ENCODE peak calls at places on chromosome 4, in eight cellular contexts. H is fibroblast of lung, G is heart right ventricle, N is coronary artery, D is stomach, V is A549, E is colonic mucosa, M is thyroid gland. L is an unnamed sample.

GRCh38 chr4:6372649-6373525 is 99.5 kb downstream of the PPP2R2C start:
- DNase-seq in V (peak), G (no peak), H (peak), N (no peak), D (no peak), M (no peak), E (no peak), L (no peak)

GRCh38 chr4:92121099-92121498 is 182.7 kb upstream of the GRID2 start:
- DNase-seq in G (no peak), M (peak), D (peak), H (peak), N (no peak), V (no peak), E (no peak), L (no peak)

GRCh38 chr4:84215218-84215617 is 283.9 kb downstream of the NKX6-1 start:
- DNase-seq in E (no peak), V (no peak), D (no peak), N (no peak), H (no peak), G (no peak), M (no peak), L (no peak)

GRCh38 chr4:22233257-22233656 is 282.6 kb downstream of the ADGRA3 start:
- DNase-seq in D (no peak), N (no peak), M (no peak), G (no peak), E (no peak), H (no peak), V (no peak), L (no peak)

GRCh38 chr4:39502034-39502658 is 25.1 kb downstream of the UGDH start:
- DNase-seq in N (no peak), V (no peak), M (no peak), G (no peak), D (no peak), E (no peak), H (peak), L (no peak)

GRCh38 chr4:40718571-40718970 is 31.2 kb upstream of the NSUN7 start:
- DNase-seq in E (peak), H (no peak), G (no peak), M (peak), N (no peak), V (no peak), D (peak), L (no peak)

GRCh38 chr4:124711469-124712416 is 789 bp downstream of the ANKRD50 start:
- DNase-seq in M (peak), N (no peak), V (peak), D (peak), G (no peak), H (peak), E (peak), L (no peak)

GRCh38 chr4:40321671-40322131 is 13.4 kb upstream of the CHRNA9 start:
- DNase-seq in N (no peak), D (no peak), E (no peak), V (no peak), M (no peak), H (peak), G (no peak), L (no peak)

GRCh38 chr4:147760176-147760575 is 28.3 kb downstream of the ARHGAP10 start:
- DNase-seq in V (no peak), G (no peak), E (no peak), D (peak), M (no peak), H (no peak), N (no peak), L (no peak)

GRCh38 chr4:121514443-121514842 is 133.6 kb upstream of the QRFPR start:
- DNase-seq in E (no peak), M (no peak), V (no peak), H (no peak), D (no peak), N (no peak), G (no peak), L (no peak)
- TF ChIP-seq CTCF in E (no peak), M (no peak), V (no peak), H (no peak), D (no peak), N (no peak), G (no peak), L (no peak)

DNA sequence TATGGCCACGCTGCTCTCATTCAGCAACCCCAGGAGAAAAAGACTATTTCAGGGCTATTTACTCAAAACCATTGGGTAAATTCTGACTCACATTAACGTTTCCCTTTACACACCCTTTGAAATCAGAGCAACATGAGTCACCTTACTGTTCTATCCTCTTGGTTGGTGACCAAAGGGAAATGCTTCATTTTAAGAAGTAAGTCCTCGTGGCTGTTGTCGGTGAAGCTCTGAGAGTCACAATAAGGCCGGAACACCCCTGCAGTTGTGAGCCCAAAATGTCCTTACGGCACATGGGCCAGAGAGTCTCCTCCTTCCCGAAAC is 56.3 kb upstream of the SPRY1 start:
- DNase-seq in E (no peak), V (peak), G (no peak), D (no peak), N (no peak), M (no peak), H (peak), L (no peak)
- H3K27ac ChIP-seq in E (no peak), V (peak), G (peak), D (peak), N (no peak), M (no peak), H (peak), L (peak)

DNA sequence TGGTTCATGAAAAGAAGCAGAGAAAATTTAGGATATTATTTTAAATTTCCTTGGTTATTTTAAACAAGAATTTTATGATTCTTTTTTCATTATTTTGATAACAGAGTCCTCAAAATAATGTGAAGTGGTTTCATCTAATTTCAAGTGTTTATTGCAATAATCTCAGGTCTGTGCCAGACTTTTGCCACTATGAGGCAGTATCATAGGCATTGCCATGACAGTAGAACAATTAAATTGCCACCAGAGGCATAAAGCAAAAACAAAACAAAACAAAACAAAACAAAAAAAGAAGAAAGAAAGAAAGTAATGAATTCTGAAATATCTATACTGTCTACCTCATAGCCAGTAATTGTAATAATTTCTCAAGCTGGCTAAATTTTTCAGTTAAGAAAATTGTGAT is 739.2 kb downstream of the KCTD8 start:
- DNase-seq in V (no peak), N (no peak), G (no peak), H (no peak), E (no peak), M (no peak), D (no peak), L (no peak)
- H3K4me3 ChIP-seq in V (no peak), N (no peak), G (no peak), H (no peak), E (no peak), M (no peak), D (no peak), L (no peak)

GRCh38 chr4:87933337-87933736 is 42.2 kb upstream of the SPP1 start:
- DNase-seq in E (no peak), V (no peak), M (no peak), N (no peak), D (no peak), H (no peak), G (no peak), L (no peak)

GRCh38 chr4:87931932-87932331 is 43.6 kb upstream of the SPP1 start:
- DNase-seq in G (no peak), N (no peak), D (no peak), M (no peak), V (no peak), H (no peak), E (no peak), L (no peak)

GRCh38 chr4:87934157-87934704 is 41.3 kb upstream of the SPP1 start:
- DNase-seq in V (no peak), D (no peak), H (no peak), E (no peak), G (no peak), N (no peak), M (no peak), L (no peak)

GRCh38 chr4:87930629-87931028 is 44.9 kb upstream of the SPP1 start:
- DNase-seq in E (no peak), G (no peak), H (no peak), M (no peak), V (no peak), N (no peak), D (no peak), L (no peak)

DNA sequence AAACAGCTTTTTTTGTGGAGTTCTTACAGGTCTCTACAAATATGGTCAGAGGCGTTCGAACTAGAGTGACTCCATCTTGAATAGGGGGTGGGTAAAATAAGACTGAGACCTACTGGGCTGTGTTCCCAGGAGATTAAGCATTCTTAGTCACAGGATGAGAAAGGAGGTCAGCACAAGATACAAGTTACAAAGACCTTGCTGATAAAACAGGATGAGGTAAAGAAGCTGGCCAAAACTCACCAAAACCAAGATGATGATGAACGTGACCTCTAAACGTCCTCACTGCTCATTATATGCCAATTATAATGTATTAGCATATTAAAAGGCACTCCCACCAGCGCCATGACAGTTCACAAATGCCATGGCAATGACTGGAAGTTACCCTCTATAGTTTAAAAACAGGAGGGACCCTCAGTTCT is 42.8 kb upstream of the SPP1 start:
- DNase-seq in H (no peak), E (no peak), V (no peak), D (no peak), G (no peak), N (no peak), M (no peak), L (no peak)
- TF ChIP-seq CTCF in H (no peak), E (no peak), V (no peak), D (no peak), G (no peak), N (no peak), M (no peak), L (no peak)

GRCh38 chr4:136457577-136457976 is 1074.7 kb downstream of the PCDH18 start:
- DNase-seq in M (no peak), N (no peak), H (no peak), V (no peak), E (no peak), D (no peak), G (no peak), L (no peak)

GRCh38 chr4:136458326-136458725 is 1074.0 kb downstream of the PCDH18 start:
- DNase-seq in E (no peak), G (no peak), D (no peak), H (no peak), M (no peak), V (no peak), N (no peak), L (peak)

GRCh38 chr4:136461533-136461932 is 1070.8 kb downstream of the PCDH18 start:
- DNase-seq in G (no peak), N (no peak), V (no peak), E (no peak), H (no peak), D (no peak), M (no peak), L (no peak)

DNA sequence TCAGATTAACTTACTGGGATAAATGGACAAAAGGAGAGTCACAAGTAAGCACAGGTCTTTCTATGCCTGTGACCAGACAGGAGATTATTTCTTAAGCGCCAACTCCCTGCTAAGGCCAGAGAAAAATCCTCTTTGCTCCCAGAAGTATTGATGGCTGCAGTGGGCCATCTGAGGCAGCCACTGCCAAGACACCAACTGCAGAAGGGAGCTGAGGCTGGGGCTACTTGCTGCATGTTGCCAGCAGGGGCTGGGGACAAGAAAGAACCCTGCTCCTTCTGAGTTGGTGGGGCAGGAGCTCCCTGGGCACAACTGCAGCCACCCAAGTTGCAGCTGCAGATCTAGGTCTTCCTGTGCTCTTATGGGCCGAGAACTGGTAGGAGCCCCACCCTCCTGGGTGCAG is 1075.3 kb downstream of the PCDH18 start:
- DNase-seq in N (no peak), G (no peak), M (no peak), D (no peak), V (no peak), H (no peak), E (no peak), L (no peak)
- H3K27ac ChIP-seq in N (no peak), G (no peak), M (no peak), D (no peak), V (no peak), H (no peak), E (no peak), L (no peak)

GRCh38 chr4:8435656-8436121 is 4.8 kb downstream of the ACOX3 start:
- DNase-seq in E (no peak), V (no peak), M (peak), D (peak), H (peak), N (no peak), G (no peak), L (no peak)
- H3K4me3 ChIP-seq in E (peak), V (no peak), M (peak), D (peak), H (peak), N (peak), G (peak), L (peak)

L was measured in psoas muscle.